ENCODE peak calls at places on chromosomes 6 and 20, in four cellular contexts. M, S, X and R are unnamed samples.
A peak's percentile ranks its signal among the peaks of the same experiment; 100 is the strongest.

GRCh38 chr6:6820688-6821238 is 232.2 kb downstream of the LY86 start:
- DNase-seq in M (no peak), S (no peak), X (no peak), R (no peak)

GRCh38 chr6:135008941-135009290 is 45.7 kb downstream of the HBS1L start:
- DNase-seq in M (no peak), S (no peak), X (no peak), R (no peak)

GRCh38 chr6:111680013-111680712 is 74.5 kb upstream of the TRAF3IP2 start:
- DNase-seq in M (no peak), S (no peak), X (no peak), R (no peak)

GRCh38 chr20:10239954-10240353 is 21.3 kb downstream of the SNAP25 start:
- DNase-seq in M (no peak), S (no peak), X (no peak), R (no peak)

GRCh38 chr20:49420292-49420691 is 62.2 kb downstream of the KCNB1 start:
- DNase-seq in M (no peak), S (no peak), X (no peak), R (no peak)

GRCh38 chr6:22364314-22364713 is 67.5 kb upstream of the PRL start:
- DNase-seq in M (no peak), S (no peak), X (no peak), R (no peak)

GRCh38 chr6:53770690-53771320 is 24.0 kb upstream of the LRRC1 start:
- DNase-seq in M (no peak), S (no peak), X (no peak), R (no peak)

GRCh38 chr6:107392069-107392468 is 67.3 kb downstream of the PDSS2 start:
- DNase-seq in M (no peak), S (no peak), X (no peak), R (no peak)

GRCh38 chr6:51213806-51214205 is 395.1 kb downstream of the TFAP2B start:
- DNase-seq in M (no peak), S (no peak), X (no peak), R (no peak)

GRCh38 chr6:122701666-122702065 is 77.8 kb upstream of the FABP7 start:
- DNase-seq in M (no peak), S (no peak), X (no peak), R (no peak)

GRCh38 chr20:50153153-50153499 is 397 bp downstream of the PEDS1 start:
- DNase-seq in M (no peak), S (no peak), X (no peak), R (no peak)

GRCh38 chr6:122995930-122996796 is at the start of gene CLVS2:
- DNase-seq in M (no peak), S (no peak), X (no peak), R (no peak)

GRCh38 chr6:33375143-33375649 is 16.4 kb upstream of the KIFC1 start:
- DNase-seq in M (no peak), S (no peak), X (peak; percentile 59), R (peak; percentile 89)

GRCh38 chr6:89611666-89612065 is 26.9 kb downstream of the LYRM2 start:
- DNase-seq in M (no peak), S (no peak), X (no peak), R (peak; percentile 34)

GRCh38 chr6:135576055-135576454 is 78.5 kb upstream of the AHI1 start:
- DNase-seq in M (no peak), S (no peak), X (peak; percentile 13), R (peak; percentile 67)

GRCh38 chr20:4445780-4446179 is 275.9 kb upstream of the PRND start:
- DNase-seq in M (no peak), S (no peak), X (no peak), R (no peak)

GRCh38 chr20:56634307-56634706 is 5.2 kb downstream of the TFAP2C start:
- DNase-seq in M (no peak), S (no peak), X (no peak), R (no peak)

GRCh38 chr20:41406896-41407444 is 40.4 kb upstream of the EMILIN3 start:
- DNase-seq in M (no peak), S (no peak), X (no peak), R (no peak)

GRCh38 chr6:12381587-12381986 is 91.4 kb downstream of the EDN1 start:
- DNase-seq in M (no peak), S (no peak), X (no peak), R (no peak)

GRCh38 chr6:138538390-138539031 is 39.2 kb upstream of the NHSL1 start:
- DNase-seq in M (no peak), S (no peak), X (peak; percentile 69), R (no peak)

GRCh38 chr6:7085911-7086310 is 21.9 kb upstream of the RREB1 start:
- DNase-seq in M (no peak), S (no peak), X (no peak), R (no peak)